ENCODE peak calls at places on chromosomes 7 and 10, in six cellular contexts. E is K562, N is psoas muscle, L is BE2C, V is aorta, F is left lung. I is an unnamed sample.
A peak's percentile ranks its signal among the peaks of the same experiment; 100 is the strongest.

GRCh38 chr7:12647364-12648219 is 39.8 kb upstream of the ARL4A start:
- DNase-seq in N (no peak), E (peak; percentile 61), F (no peak), V (no peak), L (no peak), I (peak; percentile 43)

GRCh38 chr7:88546808-88547207 is 212.7 kb upstream of the ZNF804B start:
- DNase-seq in V (no peak), E (peak; percentile 57), F (no peak), L (peak; percentile 61), N (no peak), I (peak; percentile 85)

GRCh38 chr10:78736926-78737618 is 331.7 kb upstream of the ZMIZ1 start:
- DNase-seq in E (no peak), L (no peak), V (no peak), N (no peak), F (no peak), I (no peak)

GRCh38 chr10:6729071-6729773 is 149.1 kb upstream of the PRKCQ start:
- DNase-seq in N (no peak), L (no peak), E (no peak), V (no peak), F (no peak), I (no peak)

GRCh38 chr10:78811174-78811573 is 257.6 kb upstream of the ZMIZ1 start:
- DNase-seq in F (no peak), L (no peak), E (no peak), N (no peak), V (no peak), I (no peak)

GRCh38 chr10:16927536-16927935 is 110.3 kb upstream of the RSU1 start:
- DNase-seq in V (no peak), E (no peak), F (no peak), N (no peak), L (no peak), I (no peak)

GRCh38 chr7:80466638-80467037 is 45.2 kb downstream of the GNAT3 start:
- DNase-seq in L (no peak), V (no peak), E (no peak), N (no peak), F (no peak), I (no peak)

GRCh38 chr7:112853429-112853828 is 63.2 kb upstream of the TMEM168 start:
- DNase-seq in L (no peak), E (no peak), N (no peak), F (no peak), V (no peak), I (no peak)

GRCh38 chr7:154744226-154744860 is 258.6 kb downstream of the PAXIP1 start:
- DNase-seq in L (peak; percentile 76), V (no peak), F (no peak), N (no peak), E (peak; percentile 89), I (peak; percentile 2)

GRCh38 chr10:47078393-47079163 is 167.3 kb downstream of the PTPN20 start:
- DNase-seq in F (no peak), N (no peak), L (no peak), V (no peak), E (no peak), I (no peak)

GRCh38 chr10:94500063-94500462 is 45.5 kb upstream of the HELLS start:
- DNase-seq in E (no peak), F (no peak), V (no peak), L (peak; percentile 17), N (no peak), I (peak; percentile 23)

GRCh38 chr7:72437061-72437460 is 24.9 kb upstream of the CALN1 start:
- DNase-seq in F (no peak), E (no peak), L (no peak), V (no peak), N (no peak), I (no peak)

GRCh38 chr7:95334434-95334833 is 10.1 kb upstream of the PON1 start:
- DNase-seq in F (no peak), V (no peak), E (no peak), N (no peak), L (no peak), I (no peak)

GRCh38 chr7:129607471-129608120 is 3.9 kb upstream of the NRF1 start:
- DNase-seq in L (peak; percentile 33), E (peak; percentile 84), V (no peak), N (no peak), F (no peak), I (peak; percentile 65)

GRCh38 chr10:101745074-101745690 is 30.7 kb downstream of the FGF8 start:
- DNase-seq in F (no peak), V (no peak), E (no peak), N (no peak), L (peak; percentile 46), I (no peak)

GRCh38 chr10:95406651-95407280 is 116.0 kb upstream of the PDLIM1 start:
- DNase-seq in F (peak; percentile 45), L (peak; percentile 19), N (peak; percentile 93), E (no peak), V (peak; percentile 88), I (no peak)

GRCh38 chr10:65950075-65950474 is 975.8 kb upstream of the LRRTM3 start:
- DNase-seq in L (no peak), E (no peak), N (no peak), F (no peak), V (no peak), I (no peak)

GRCh38 chr7:157628456-157628855 is 291.7 kb downstream of the DNAJB6 start:
- DNase-seq in N (peak; percentile 23), L (no peak), V (no peak), F (no peak), E (no peak), I (no peak)

GRCh38 chr7:157630301-157630853 is 293.6 kb downstream of the DNAJB6 start:
- DNase-seq in N (peak; percentile 32), E (no peak), L (no peak), F (no peak), V (no peak), I (no peak)

GRCh38 chr7:157625973-157626790 is 289.4 kb downstream of the DNAJB6 start:
- DNase-seq in E (no peak), F (no peak), L (no peak), N (no peak), V (no peak), I (no peak)

GRCh38 chr7:157627646-157628045 is 290.8 kb downstream of the DNAJB6 start:
- DNase-seq in V (no peak), F (no peak), N (no peak), L (no peak), E (no peak), I (no peak)

GRCh38 chr7:157627033-157627432 is 290.2 kb downstream of the DNAJB6 start:
- DNase-seq in N (no peak), L (no peak), F (no peak), E (no peak), V (no peak), I (no peak)
- H3K9me3 ChIP-seq in N (no peaks in the 10 kb centered on the region), L (no peaks in the 10 kb centered on the region), F (no peaks in the 10 kb centered on the region), E (no peaks in the 10 kb centered on the region), V (peaks cover 2% of the 10 kb centered on the region), I (no peaks in the 10 kb centered on the region)

GRCh38 chr7:93147358-93147757 is 827 bp downstream of the SAMD9L start:
- DNase-seq in N (no peak), E (peak; percentile 25), V (peak; percentile 40), L (no peak), F (peak; percentile 40), I (no peak)
- H3K9me3 ChIP-seq in N (no peaks in the 10 kb centered on the region), E (no peaks in the 10 kb centered on the region), V (no peaks in the 10 kb centered on the region), L (no peaks in the 10 kb centered on the region), F (no peaks in the 10 kb centered on the region), I (no peaks in the 10 kb centered on the region)

DNA sequence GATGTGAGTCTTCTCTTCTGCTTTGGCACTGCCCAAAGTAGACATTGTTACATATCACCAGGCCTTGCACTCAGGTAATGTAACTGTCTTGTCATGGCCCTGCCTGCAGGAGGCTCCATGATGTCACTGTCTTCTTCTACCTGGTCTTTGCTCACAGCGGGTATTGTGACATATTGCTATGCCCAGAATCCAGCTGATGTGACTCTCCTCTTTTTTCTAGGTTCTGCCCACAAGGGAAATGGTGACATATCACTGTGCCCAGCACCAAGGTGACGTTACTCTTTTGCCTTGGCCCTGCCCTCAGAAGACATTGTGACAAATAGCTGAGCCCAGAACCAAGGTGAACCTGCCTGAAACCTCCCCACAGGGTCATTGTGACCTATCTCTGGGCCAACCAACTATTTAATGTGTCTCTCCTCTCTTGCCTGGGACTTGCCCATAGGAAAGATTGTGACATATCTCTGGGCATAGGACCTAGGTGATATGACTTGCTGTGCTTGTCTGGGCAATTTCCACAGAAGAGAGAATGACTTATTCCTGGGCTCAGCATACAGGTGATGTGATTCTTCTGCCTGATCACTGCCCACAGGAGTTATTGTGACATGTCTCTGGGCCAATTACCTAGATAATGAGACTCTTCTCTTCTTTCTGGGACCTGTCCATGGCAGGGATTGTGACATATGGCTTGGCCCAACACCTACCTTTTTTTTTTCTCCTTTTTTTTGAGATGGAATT is 26.5 kb upstream of the ZNF107 start:
- DNase-seq in L (no peak), E (no peak), F (no peak), V (no peak), N (no peak), I (no peak)
- H3K9me3 ChIP-seq in L (no peaks in the 10 kb centered on the region), E (peaks cover 8% of the 10 kb centered on the region), F (peaks cover 14% of the 10 kb centered on the region), V (no peaks in the 10 kb centered on the region), N (no peaks in the 10 kb centered on the region), I (no peaks in the 10 kb centered on the region)

DNA sequence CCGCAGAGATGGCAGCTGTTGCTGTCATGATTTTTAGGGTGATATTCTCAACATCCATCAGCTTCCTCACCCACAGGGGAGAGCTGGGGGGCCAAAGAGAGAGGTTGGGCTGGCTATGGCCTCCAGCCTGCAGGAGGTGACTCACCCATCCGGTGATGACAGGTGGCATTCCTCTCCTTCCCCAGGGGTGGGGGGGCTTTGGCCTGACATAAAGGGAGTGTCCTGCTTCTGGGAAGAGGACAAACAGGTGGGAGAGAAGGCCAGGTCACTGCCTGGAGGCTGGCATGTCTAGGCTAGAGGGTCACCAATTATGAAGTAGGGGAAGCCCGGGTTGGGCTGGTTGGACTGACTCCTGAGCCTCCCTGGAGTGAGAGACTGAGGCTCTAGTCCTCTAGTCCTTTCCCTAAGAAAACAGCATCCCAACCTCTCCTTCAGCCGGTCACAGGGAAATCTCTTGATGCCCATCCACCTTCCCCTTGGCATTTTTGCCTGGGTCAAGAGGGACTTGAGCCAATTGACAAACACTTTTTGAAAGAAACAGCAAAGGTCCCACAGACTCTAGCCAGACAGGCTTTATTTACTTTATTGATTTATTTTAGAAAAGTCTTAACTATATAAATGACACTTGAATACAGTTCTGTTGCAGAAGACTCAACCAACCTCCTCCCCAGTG is 79.8 kb upstream of the ZNF716 start:
- DNase-seq in N (no peak), L (no peak), E (no peak), F (no peak), V (no peak), I (no peak)
- H3K9me3 ChIP-seq in N (no peaks in the 10 kb centered on the region), L (no peaks in the 10 kb centered on the region), E (no peaks in the 10 kb centered on the region), F (peaks cover 87% of the 10 kb centered on the region), V (no peaks in the 10 kb centered on the region), I (no peaks in the 10 kb centered on the region)

GRCh38 chr7:64706625-64707292 is 40.8 kb downstream of the ZNF107 start:
- DNase-seq in E (no peak), L (no peak), F (no peak), N (no peak), V (no peak), I (no peak)
- H3K9me3 ChIP-seq in E (peaks cover 44% of the 10 kb centered on the region), L (peaks cover 7% of the 10 kb centered on the region), F (peaks cover 100% of the 10 kb centered on the region), N (peaks cover 69% of the 10 kb centered on the region), V (peaks cover 7% of the 10 kb centered on the region), I (peaks cover 30% of the 10 kb centered on the region)

DNA sequence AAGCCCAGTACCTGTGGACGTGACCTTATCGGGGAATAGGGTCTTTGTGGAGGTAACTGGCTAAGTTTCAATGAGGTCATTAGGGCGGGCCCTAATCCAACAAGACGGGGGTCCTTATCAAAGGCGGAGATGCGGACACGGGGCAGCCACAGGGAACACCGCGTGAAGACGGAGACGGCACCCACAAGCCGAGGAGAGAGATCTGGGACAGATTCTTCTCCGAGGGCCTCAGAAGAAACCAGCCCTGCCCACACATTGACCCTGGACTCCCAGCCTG is 516.9 kb downstream of the DNAJB6 start:
- DNase-seq in L (no peak), E (no peak), N (no peak), V (no peak), F (no peak), I (no peak)
- H3K9me3 ChIP-seq in L (no peaks in the 10 kb centered on the region), E (no peaks in the 10 kb centered on the region), N (no peaks in the 10 kb centered on the region), V (no peaks in the 10 kb centered on the region), F (no peaks in the 10 kb centered on the region), I (no peaks in the 10 kb centered on the region)

I was measured in HAP-1.